ENCODE peak calls at places on chromosome 2, in four cellular contexts. H, I, D and F are unnamed samples.
A peak's percentile ranks its signal among the peaks of the same experiment; 100 is the strongest.

GRCh38 chr2:172894723-172895387 is 159.2 kb downstream of the RAPGEF4 start:
- DNase-seq in H (no peak), I (no peak), D (no peak), F (no peak)

GRCh38 chr2:178241852-178242551 is 47.7 kb downstream of the OSBPL6 start:
- DNase-seq in H (peak; percentile 92), I (peak; percentile 96), D (no peak), F (no peak)

GRCh38 chr2:71609441-71609840 is 156.1 kb downstream of the DYSF start:
- DNase-seq in H (no peak), I (no peak), D (no peak), F (peak; percentile 18)

GRCh38 chr2:237859082-237859433 is 365 bp upstream of the RAMP1 start:
- DNase-seq in H (no peak), I (no peak), D (no peak), F (no peak)

GRCh38 chr2:216535454-216535995 is 36.9 kb downstream of the RPL37A start:
- DNase-seq in H (peak; percentile 98), I (no peak), D (no peak), F (peak; percentile 94)

GRCh38 chr2:204110250-204111183 is 174.0 kb downstream of the ICOS start:
- DNase-seq in H (peak; percentile 56), I (no peak), D (no peak), F (no peak)

GRCh38 chr2:201858781-201859180 is 52.4 kb downstream of the CDK15 start:
- DNase-seq in H (peak; percentile 47), I (no peak), D (no peak), F (peak; percentile 82)

GRCh38 chr2:65273344-65273743 is 45.7 kb downstream of the ACTR2 start:
- DNase-seq in H (no peak), I (no peak), D (no peak), F (no peak)

GRCh38 chr2:46977899-46978298 is 62.3 kb upstream of the MCFD2 start:
- DNase-seq in H (no peak), I (no peak), D (no peak), F (no peak)
- H3K4me3 ChIP-seq in H (no peak overlapping the region), I (no peak overlapping the region), D (no peak overlapping the region), F (no peak overlapping the region)

DNA sequence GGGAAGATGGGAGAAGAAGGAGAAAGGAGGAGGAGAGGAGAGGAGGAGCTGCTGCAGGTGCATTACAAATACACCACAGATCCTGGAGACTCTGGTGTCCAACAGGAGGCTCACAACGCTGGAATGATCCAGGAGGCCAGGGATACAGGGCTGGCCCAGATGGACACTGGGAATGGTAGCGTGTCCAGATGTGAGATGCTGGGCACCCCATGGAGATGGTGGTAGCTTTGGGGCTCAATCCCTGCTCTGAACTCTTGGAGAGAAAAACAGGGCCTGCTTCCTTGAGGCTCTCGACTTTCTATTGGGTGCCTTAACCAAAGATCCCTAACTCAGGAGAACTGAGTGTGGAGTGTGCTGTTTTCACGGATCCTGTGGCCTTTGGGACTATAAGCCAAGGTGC is 118.6 kb upstream of the PXDN start:
- DNase-seq in H (no peak), I (no peak), D (no peak), F (no peak)
- TF ChIP-seq CTCF in H (no peak), I (no peak), D (no peak), F (no peak)

GRCh38 chr2:31255911-31256571 is 22.1 kb downstream of the EHD3 start:
- DNase-seq in H (no peak), I (no peak), D (no peak), F (no peak)

GRCh38 chr2:31251851-31252250 is 17.9 kb downstream of the EHD3 start:
- DNase-seq in H (no peak), I (no peak), D (no peak), F (no peak)

GRCh38 chr2:31254237-31255203 is 20.6 kb downstream of the EHD3 start:
- DNase-seq in H (no peak), I (no peak), D (no peak), F (no peak)

GRCh38 chr2:31251018-31251417 is 17.1 kb downstream of the EHD3 start:
- DNase-seq in H (no peak), I (no peak), D (no peak), F (no peak)

DNA sequence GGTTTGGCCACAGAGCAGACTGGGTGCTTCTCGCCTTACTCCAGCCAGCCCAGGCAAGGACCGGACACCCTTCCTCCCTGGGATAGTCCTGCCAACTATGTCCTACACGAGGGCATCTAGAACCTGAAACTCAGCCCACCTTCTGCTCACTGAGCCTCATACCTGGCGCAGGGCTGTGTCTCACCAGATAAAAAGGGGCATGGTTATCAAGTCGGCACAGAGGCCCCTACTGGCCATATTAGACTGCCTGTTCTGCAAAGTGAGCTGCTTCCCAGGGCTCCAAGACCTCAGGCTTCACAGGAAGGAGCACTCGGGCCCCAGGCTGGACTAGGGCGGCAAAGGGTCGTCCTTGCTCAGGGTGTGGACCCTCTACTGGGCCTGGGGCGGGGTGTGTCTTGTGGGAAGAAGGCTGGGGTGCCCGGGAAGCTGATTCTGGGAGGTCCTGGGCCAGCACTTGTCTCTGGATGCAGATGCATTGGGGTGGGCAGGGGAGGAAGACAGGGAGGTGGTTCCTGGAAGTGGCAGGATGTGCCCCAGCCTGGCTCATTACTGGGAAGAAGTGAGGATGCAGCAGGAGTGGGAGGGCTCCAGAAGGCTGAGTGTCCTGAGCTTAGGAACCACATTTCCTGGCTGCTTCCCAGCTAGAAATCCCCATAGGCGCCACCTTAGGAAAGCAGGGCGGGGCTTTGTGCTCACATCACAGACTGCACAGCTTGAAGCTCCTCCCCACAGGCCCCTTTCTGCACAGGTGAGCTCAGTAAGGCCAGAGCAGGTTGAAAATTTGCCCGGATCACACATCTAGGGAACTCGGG is 19.6 kb downstream of the EHD3 start:
- DNase-seq in H (no peak), I (no peak), D (no peak), F (no peak)
- H3K4me3 ChIP-seq in H (no peak overlapping the region), I (no peak overlapping the region), D (peak overlapping the region; percentile 20), F (no peak overlapping the region)

GRCh38 chr2:78839259-78839658 is 186.2 kb upstream of the REG3G start:
- DNase-seq in H (no peak), I (no peak), D (no peak), F (no peak)
- TF ChIP-seq CTCF in H (no peak), I (no peak), D (no peak), F (no peak)

GRCh38 chr2:121793816-121794215 is 38.4 kb downstream of the TSN start:
- DNase-seq in H (no peak), I (no peak), D (no peak), F (no peak)

GRCh38 chr2:121790276-121790956 is 35.0 kb downstream of the TSN start:
- DNase-seq in H (peak; percentile 90), I (peak; percentile 63), D (no peak), F (no peak)

GRCh38 chr2:121791801-121792221 is 36.4 kb downstream of the TSN start:
- DNase-seq in H (no peak), I (no peak), D (no peak), F (no peak)

GRCh38 chr2:121788685-121789084 is 33.2 kb downstream of the TSN start:
- DNase-seq in H (no peak), I (no peak), D (no peak), F (no peak)

GRCh38 chr2:121791253-121791652 is 35.8 kb downstream of the TSN start:
- DNase-seq in H (no peak), I (no peak), D (no peak), F (no peak)
- H3K4me3 ChIP-seq in H (no peak overlapping the region), I (no peak overlapping the region), D (no peak overlapping the region), F (no peak overlapping the region)

GRCh38 chr2:114610677-114611076 is 168.2 kb downstream of the DPP10 start:
- DNase-seq in H (no peak), I (no peak), D (no peak), F (no peak)

GRCh38 chr2:114609203-114609602 is 166.8 kb downstream of the DPP10 start:
- DNase-seq in H (no peak), I (no peak), D (no peak), F (no peak)

GRCh38 chr2:114614599-114614998 is 172.2 kb downstream of the DPP10 start:
- DNase-seq in H (no peak), I (no peak), D (no peak), F (no peak)
- TF ChIP-seq CTCF in H (no peak), I (no peak), D (no peak), F (no peak)

GRCh38 chr2:69724540-69725159 is 17.3 kb upstream of the ANXA4 start:
- DNase-seq in H (peak; percentile 90), I (no peak), D (peak; percentile 5), F (peak; percentile 89)
- H3K4me3 ChIP-seq in H (peak overlapping the region; percentile 43), I (peak overlapping the region; percentile 31), D (peak overlapping the region; percentile 10), F (peak overlapping the region; percentile 54)

GRCh38 chr2:8587920-8588830 is 93.7 kb upstream of the ID2 start:
- DNase-seq in H (no peak), I (no peak), D (no peak), F (peak; percentile 71)
- TF ChIP-seq CTCF in H (no peak), I (no peak), D (no peak), F (no peak)